ENCODE peak calls at places on chromosome 19, in eight cellular contexts. V is esophagus squamous epithelium, X is brain microvascular endothelial cell, L is mucosa of descending colon, S is BJ, C is cardiac fibroblast, Q is left ventricle myocardium inferior, E is breast epithelium. R is an unnamed sample.

GRCh38 chr19:8335343-8336071 is 7.6 kb downstream of the KANK3 start:
- DNase-seq in L (no peak), S (no peak), X (no peak), C (no peak), Q (no peak), E (no peak), V (no peak), R (no peak)

GRCh38 chr19:5838437-5839311 is 828 bp downstream of the FUT6 start:
- DNase-seq in C (no peak), X (no peak), Q (no peak), S (no peak), E (no peak), V (no peak), L (peak), R (no peak)

GRCh38 chr19:12202250-12202649 is 39.4 kb downstream of the ZNF136 start:
- DNase-seq in S (no peak), E (no peak), C (no peak), V (no peak), X (no peak), L (peak), Q (peak), R (no peak)

GRCh38 chr19:41869374-41869955 is 7.6 kb upstream of the CD79A start:
- DNase-seq in S (no peak), L (no peak), Q (no peak), V (no peak), E (no peak), C (no peak), X (no peak), R (no peak)

GRCh38 chr19:49887653-49888477 is 8.8 kb downstream of the IL4I1 start:
- DNase-seq in S (no peak), C (no peak), X (no peak), Q (no peak), E (no peak), L (no peak), V (no peak), R (no peak)

GRCh38 chr19:49017666-49018351 is 918 bp upstream of the LHB start:
- DNase-seq in V (no peak), C (peak), X (peak), E (no peak), L (peak), Q (peak), S (no peak), R (no peak)

GRCh38 chr19:17420267-17420924 is 549 bp downstream of the MVB12A start:
- DNase-seq in L (peak), X (no peak), E (peak), S (no peak), V (no peak), C (peak), Q (peak), R (peak)

GRCh38 chr19:48496959-48497727 is 14.5 kb downstream of the LMTK3 start:
- DNase-seq in Q (no peak), E (no peak), V (no peak), L (no peak), S (no peak), X (no peak), C (no peak), R (no peak)

GRCh38 chr19:45645631-45646344 is 6.6 kb upstream of the EML2 start:
- DNase-seq in E (peak), S (peak), V (peak), Q (peak), X (peak), L (peak), C (peak), R (peak)

GRCh38 chr19:28881616-28882015 is 331.3 kb downstream of the UQCRFS1 start:
- DNase-seq in E (no peak), X (no peak), S (no peak), Q (no peak), L (no peak), C (no peak), V (no peak), R (no peak)

DNA sequence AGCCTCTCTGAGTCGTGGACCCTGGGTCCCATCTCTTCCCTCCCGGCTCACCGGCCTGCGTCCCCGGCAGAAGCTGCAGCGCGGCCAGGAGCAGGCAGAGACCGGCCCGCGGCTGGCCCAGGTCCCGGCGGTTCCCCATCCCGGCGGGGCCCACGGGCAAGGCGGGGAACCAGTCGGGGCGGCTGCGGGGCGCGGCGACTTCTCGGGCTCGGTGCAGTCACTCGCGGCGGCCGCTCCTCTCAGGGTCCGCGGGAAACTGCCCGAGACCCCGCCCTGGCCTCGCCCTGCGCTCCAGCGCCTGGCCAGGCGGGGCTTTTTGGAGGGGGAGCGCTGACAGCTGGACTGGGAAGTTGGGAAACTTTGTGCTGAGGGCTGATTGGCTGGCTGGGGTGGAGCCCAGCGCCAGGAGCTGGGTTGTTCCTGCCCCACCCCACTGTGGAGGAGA is at the start of gene COL5A3:
- DNase-seq in E (no peak), L (peak), Q (peak), X (no peak), V (no peak), C (peak), S (no peak), R (no peak)
- H3K4me3 ChIP-seq in E (peak), L (no peak), Q (peak), X (peak), V (peak), C (peak), S (peak), R (peak)

GRCh38 chr19:30307191-30307974 is 64.8 kb upstream of the ZNF536 start:
- DNase-seq in Q (no peak), X (no peak), E (no peak), L (no peak), V (no peak), S (no peak), C (no peak), R (no peak)
- H3K4me3 ChIP-seq in Q (no peak), X (no peak), E (no peak), L (no peak), V (no peak), S (no peak), C (no peak), R (no peak)

GRCh38 chr19:38654478-38655079 is 7.1 kb downstream of the ACTN4 start:
- DNase-seq in X (no peak), V (no peak), Q (no peak), E (no peak), L (no peak), C (no peak), S (no peak), R (no peak)

GRCh38 chr19:38650911-38651584 is 3.6 kb downstream of the ACTN4 start:
- DNase-seq in L (no peak), X (no peak), C (peak), S (no peak), E (no peak), Q (no peak), V (no peak), R (no peak)

GRCh38 chr19:38655148-38655824 is 7.8 kb downstream of the ACTN4 start:
- DNase-seq in Q (no peak), S (no peak), V (no peak), X (no peak), L (no peak), C (no peak), E (no peak), R (no peak)

GRCh38 chr19:38650180-38650775 is 2.8 kb downstream of the ACTN4 start:
- DNase-seq in X (no peak), V (no peak), S (no peak), E (no peak), C (no peak), L (peak), Q (no peak), R (no peak)

GRCh38 chr19:38653028-38653571 is 5.7 kb downstream of the ACTN4 start:
- DNase-seq in V (no peak), E (no peak), S (no peak), C (peak), L (peak), X (no peak), Q (no peak), R (no peak)
- H3K4me3 ChIP-seq in V (peak), E (no peak), S (no peak), C (no peak), L (no peak), X (no peak), Q (peak), R (no peak)

DNA sequence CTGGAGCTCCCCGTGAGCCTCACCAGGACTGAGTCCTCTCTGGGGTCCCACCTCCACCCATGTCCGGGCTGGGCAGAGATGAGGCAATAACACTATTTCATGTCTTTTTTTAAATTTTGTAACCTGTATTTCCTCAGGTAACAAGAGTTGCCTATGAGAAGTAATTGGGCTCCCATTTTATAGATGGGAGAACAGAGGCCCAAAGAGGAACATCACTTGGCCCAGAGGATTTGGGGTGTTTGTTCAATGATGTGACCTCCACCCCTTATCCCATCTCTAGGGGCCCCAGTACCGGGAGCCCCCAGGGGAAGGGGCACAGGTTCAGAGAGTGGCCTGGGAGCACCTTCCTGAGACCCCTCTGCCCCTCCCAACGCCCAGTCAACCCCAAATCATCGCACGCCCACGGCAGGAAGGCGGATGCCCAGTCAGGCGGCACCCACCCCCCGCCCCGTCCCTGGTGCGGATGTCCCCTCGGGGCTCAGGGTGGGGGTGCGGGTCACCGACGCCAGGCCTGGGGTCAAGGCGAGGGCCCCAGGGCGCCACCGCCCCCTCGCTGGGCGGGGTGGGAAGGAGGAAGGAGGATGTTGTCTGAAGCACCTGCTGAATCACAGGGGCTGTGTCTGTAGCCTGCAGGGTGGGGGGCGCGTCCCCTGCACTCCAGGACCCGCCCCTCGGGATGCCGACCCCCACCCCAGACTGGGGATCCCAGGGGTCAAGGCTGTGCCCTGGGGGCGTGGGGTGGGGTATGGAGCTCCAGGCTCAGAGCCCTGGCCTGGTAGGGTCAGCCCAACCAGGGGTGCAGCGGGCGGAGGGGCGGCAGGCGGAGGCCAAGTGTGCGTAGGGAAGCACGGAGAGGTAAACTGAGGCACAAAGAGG is 9.0 kb upstream of the CIRBP start:
- DNase-seq in S (no peak), V (no peak), E (no peak), Q (no peak), X (no peak), L (peak), C (no peak), R (no peak)
- H3K4me3 ChIP-seq in S (no peak), V (peak), E (peak), Q (peak), X (peak), L (no peak), C (peak), R (peak)

DNA sequence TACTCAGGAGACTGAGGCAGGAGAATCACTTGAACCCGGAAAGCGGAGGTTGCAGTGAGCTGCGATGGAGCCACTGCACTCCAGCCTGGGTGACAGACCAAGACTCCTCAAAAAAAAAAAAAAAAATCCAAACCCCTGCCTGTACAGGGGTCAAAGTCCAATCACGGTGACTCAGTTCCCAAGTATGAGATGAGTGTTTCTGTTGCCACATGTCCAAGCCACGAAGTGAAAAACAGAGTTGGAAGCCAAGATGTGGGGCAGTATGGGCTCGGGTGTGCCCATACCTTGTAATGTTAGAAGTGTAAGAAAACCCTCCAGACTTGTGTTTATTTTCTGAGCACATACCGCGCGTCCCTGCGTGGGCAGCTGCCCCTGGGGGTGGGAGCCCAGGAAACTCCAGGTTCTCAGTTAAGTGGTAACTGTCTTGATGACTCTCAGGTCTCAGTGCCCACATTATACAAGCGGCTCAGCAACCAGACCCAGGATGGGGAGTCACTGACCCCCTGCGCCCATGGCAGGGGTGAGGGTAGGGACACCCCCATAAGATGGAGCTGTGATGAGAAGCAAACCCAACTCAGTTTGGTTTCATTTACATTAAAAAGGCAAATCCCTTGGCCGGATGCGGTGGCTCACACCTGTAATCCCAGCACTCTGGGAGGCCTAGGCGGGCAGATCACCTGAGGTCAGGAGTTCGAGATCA is 1.2 kb upstream of the GPX4 start:
- DNase-seq in C (peak), L (no peak), S (peak), V (no peak), X (peak), E (peak), Q (no peak), R (no peak)
- H3K4me3 ChIP-seq in C (no peak), L (no peak), S (no peak), V (peak), X (peak), E (peak), Q (peak), R (no peak)

DNA sequence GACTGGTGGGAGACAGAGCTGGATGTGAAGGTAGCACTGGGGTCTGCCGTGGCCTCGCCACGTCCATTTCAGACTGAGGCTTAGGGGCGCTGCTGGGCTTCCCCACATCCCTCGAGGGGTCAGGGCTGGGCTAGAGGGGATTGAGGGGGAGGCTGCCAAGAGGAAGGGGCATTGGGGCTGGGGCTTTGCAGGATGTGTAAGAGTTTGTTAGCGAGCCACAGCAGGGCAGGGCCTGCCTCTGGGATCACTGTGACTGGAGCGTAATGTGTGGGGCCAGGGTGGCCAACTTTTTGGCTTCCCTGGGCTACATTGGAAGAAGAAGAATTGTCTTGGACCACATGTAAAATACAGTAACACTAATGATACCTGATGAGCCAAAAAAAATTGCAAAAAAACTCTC is 14.1 kb downstream of the ARID3A start:
- DNase-seq in X (no peak), V (no peak), Q (no peak), S (no peak), C (no peak), E (no peak), L (no peak), R (no peak)
- H3K4me3 ChIP-seq in X (no peak), V (no peak), Q (no peak), S (no peak), C (no peak), E (no peak), L (no peak), R (no peak)

R was measured in dorsolateral prefrontal cortex.